ENCODE peak calls at places on chromosomes 13 and 19, in seven cellular contexts. N is RWPE1; T is posterior cingulate gyrus; W is right cardiac atrium; K is stimulated activated CD8-positive, alpha-beta memory T cell treated with anti-CD3 and anti-CD28 coated beads, Interleukin-2, amount 100 ng/mL, for 48 hours; R is GM10248; Q is kidney glomerular epithelial cell. U is an unnamed sample.
A peak's percentile ranks its signal among the peaks of the same experiment; 100 is the strongest.

GRCh38 chr13:41995946-41996345 is 35.0 kb upstream of the VWA8 start:
- DNase-seq in R (peak; percentile 21), K (peak; percentile 48), T (no peak), W (no peak), N (no peak), Q (peak; percentile 84), U (no peak)

GRCh38 chr19:38583219-38583984 is 34.4 kb downstream of the MAP4K1 start:
- DNase-seq in W (no peak), T (no peak), Q (no peak), N (no peak), R (peak; percentile 80), K (no peak), U (no peak)

GRCh38 chr19:38685666-38686529 is 38.4 kb downstream of the ACTN4 start:
- DNase-seq in K (no peak), W (no peak), Q (peak; percentile 78), R (no peak), N (no peak), T (no peak), U (peak; percentile 41)

GRCh38 chr19:54023191-54023590 is 31.8 kb downstream of the CACNG6 start:
- DNase-seq in Q (no peak), N (no peak), T (no peak), W (no peak), K (no peak), R (no peak), U (no peak)

GRCh38 chr13:110759710-110760109 is 46.2 kb downstream of the ING1 start:
- DNase-seq in Q (no peak), T (no peak), N (peak; percentile 26), W (no peak), K (no peak), R (no peak), U (no peak)

GRCh38 chr19:13156968-13157882 is 7.0 kb downstream of the IER2 start:
- DNase-seq in N (no peak), Q (no peak), R (no peak), W (no peak), K (no peak), T (no peak), U (peak; percentile 47)

GRCh38 chr19:20482721-20483120 is 82.9 kb downstream of the ZNF737 start:
- DNase-seq in T (no peak), R (no peak), Q (no peak), W (no peak), K (no peak), N (no peak), U (no peak)

GRCh38 chr13:33799950-33800592 is 17.9 kb upstream of the RFC3 start:
- DNase-seq in T (no peak), K (no peak), Q (no peak), R (no peak), W (no peak), N (peak; percentile 10), U (peak; percentile 55)

GRCh38 chr19:31548941-31549340 is 199.7 kb upstream of the TSHZ3 start:
- DNase-seq in W (peak; percentile 56), Q (no peak), T (peak; percentile 12), K (no peak), N (no peak), R (no peak), U (peak; percentile 5)

GRCh38 chr19:11624064-11624463 is 26.8 kb downstream of the ZNF627 start:
- DNase-seq in W (no peak), N (no peak), K (no peak), R (no peak), T (no peak), Q (peak; percentile 46), U (no peak)

GRCh38 chr13:47908200-47908902 is 92.7 kb downstream of the SUCLA2 start:
- DNase-seq in K (no peak), R (no peak), T (no peak), Q (peak; percentile 67), N (peak; percentile 29), W (no peak), U (no peak)

GRCh38 chr19:3821857-3822364 is 35.7 kb upstream of the MATK start:
- DNase-seq in Q (no peak), K (peak; percentile 74), T (peak; percentile 47), N (peak; percentile 23), W (peak; percentile 87), R (peak; percentile 86), U (peak; percentile 64)

GRCh38 chr13:50731400-50731799 is 112.1 kb downstream of the DLEU7 start:
- DNase-seq in T (no peak), R (no peak), Q (peak; percentile 11), N (peak; percentile 88), W (no peak), K (no peak), U (no peak)

GRCh38 chr19:18425515-18426415 is 6.6 kb downstream of the SSBP4 start:
- DNase-seq in W (peak; percentile 91), R (no peak), K (no peak), T (no peak), N (no peak), Q (no peak), U (no peak)

GRCh38 chr13:25171517-25172302 is at the start of gene AMER2:
- DNase-seq in K (no peak), W (peak; percentile 69), T (peak; percentile 90), Q (no peak), R (peak; percentile 46), N (no peak), U (no peak)

GRCh38 chr19:35380450-35381124 is 9.7 kb downstream of the GPR42 start:
- DNase-seq in W (no peak), R (no peak), K (no peak), T (no peak), Q (no peak), N (no peak), U (no peak)

GRCh38 chr13:43915451-43915850 is 35.7 kb downstream of the LACC1 start:
- DNase-seq in R (no peak), K (no peak), T (no peak), W (no peak), Q (no peak), N (no peak), U (no peak)

GRCh38 chr13:32038353-32038752 is 6.8 kb downstream of the FRY start:
- DNase-seq in N (no peak), K (no peak), Q (no peak), T (no peak), W (no peak), R (no peak), U (no peak)

GRCh38 chr19:2050991-2051770 is at the start of gene MKNK2:
- DNase-seq in R (peak; percentile 97), K (peak; percentile 95), T (peak; percentile 96), Q (peak; percentile 72), W (peak; percentile 98), N (peak; percentile 91), U (peak; percentile 92)

GRCh38 chr13:26839682-26840081 is 79.1 kb upstream of the GPR12 start:
- DNase-seq in K (no peak), R (no peak), W (no peak), Q (no peak), N (no peak), T (no peak), U (no peak)

GRCh38 chr19:41707502-41707812 is 969 bp upstream of the CEACAM5 start:
- DNase-seq in N (no peak), R (no peak), W (no peak), Q (no peak), T (no peak), K (no peak), U (no peak)

U was measured in NAMALWA.